ENCODE peak calls at places on chromosome 5, in seven cellular contexts. A is GM13977; Z is H7; N is M059J; B is PC-3; L is ACHN; S is activated T-cell treated with anti-CD3 and anti-CD28 coated beads, Interleukin-2, amount 50 U/mL, for 1 hour. V is an unnamed sample.

GRCh38 chr5:96172436-96172835 is 210.8 kb upstream of the ELL2 start:
- DNase-seq in Z (no peak), L (no peak), S (no peak), A (no peak), B (no peak), N (peak), V (no peak)

GRCh38 chr5:81254886-81255285 is 21.8 kb downstream of the CKMT2 start:
- DNase-seq in Z (no peak), B (no peak), N (no peak), L (no peak), S (no peak), A (no peak), V (no peak)

GRCh38 chr5:160075073-160075472 is 44.2 kb downstream of the PWWP2A start:
- DNase-seq in B (no peak), Z (no peak), N (no peak), L (no peak), S (no peak), A (no peak), V (no peak)

GRCh38 chr5:140319833-140320232 is 16.9 kb upstream of the PFDN1 start:
- DNase-seq in Z (no peak), A (no peak), B (no peak), S (no peak), L (no peak), N (no peak), V (no peak)

GRCh38 chr5:161847896-161848510 is at the start of gene GABRA1:
- DNase-seq in B (no peak), A (no peak), L (no peak), Z (peak), S (no peak), N (no peak), V (no peak)

GRCh38 chr5:58871648-58872242 is 288.9 kb downstream of the RAB3C start:
- DNase-seq in L (peak), S (no peak), Z (no peak), N (peak), B (peak), A (peak), V (no peak)

GRCh38 chr5:112310746-112311145 is 108.3 kb downstream of the EPB41L4A start:
- DNase-seq in N (no peak), L (peak), S (no peak), B (no peak), A (no peak), Z (no peak), V (no peak)

GRCh38 chr5:116454417-116454927 is 120.2 kb downstream of the SEMA6A start:
- DNase-seq in S (no peak), Z (no peak), N (peak), L (peak), B (no peak), A (peak), V (no peak)

GRCh38 chr5:95923918-95924559 is 37.6 kb downstream of the ELL2 start:
- DNase-seq in L (no peak), A (no peak), S (no peak), Z (no peak), B (no peak), N (no peak), V (no peak)

V was measured in DMS153.